ENCODE peak calls at places on chromosomes 16 and 17, in ten cellular contexts. R is prostate gland; E is brain microvascular endothelial cell; M is CD8-positive, alpha-beta T cell; I is Peyer's patch; B is esophagus squamous epithelium; D is thoracic aorta; S is heart right ventricle; C is psoas muscle; Z is hepatocyte. F is an unnamed sample.
A peak's percentile ranks its signal among the peaks of the same experiment; 100 is the strongest.

GRCh38 chr16:68985855-68986254 is 119.6 kb upstream of the HAS3 start:
- DNase-seq in Z (no peak), C (no peak), S (no peak), B (no peak), I (no peak), R (no peak), E (peak; percentile 50), M (no peak), D (no peak), F (no peak)

GRCh38 chr17:27810211-27810901 is 10.0 kb upstream of the NOS2 start:
- DNase-seq in Z (peak; percentile 23), M (no peak), C (no peak), I (no peak), D (no peak), E (no peak), R (no peak), S (no peak), B (no peak), F (no peak)

GRCh38 chr17:82480345-82480744 is 21.8 kb downstream of the NARF start:
- DNase-seq in M (no peak), R (no peak), C (no peak), D (no peak), Z (no peak), S (no peak), E (no peak), I (no peak), B (no peak), F (no peak)

GRCh38 chr17:67474081-67474661 is 97.1 kb downstream of the PITPNC1 start:
- DNase-seq in B (no peak), R (peak; percentile 5), Z (no peak), E (peak; percentile 33), I (no peak), S (peak; percentile 28), C (no peak), M (no peak), D (no peak), F (peak; percentile 72)

GRCh38 chr16:1926223-1926718 is 8.1 kb upstream of the HS3ST6 start:
- DNase-seq in B (no peak), E (no peak), I (no peak), Z (no peak), M (no peak), S (no peak), C (no peak), D (no peak), R (no peak), F (no peak)

GRCh38 chr16:84618428-84619102 is 687 bp upstream of the COTL1 start:
- DNase-seq in D (no peak), C (peak; percentile 42), M (no peak), R (no peak), B (no peak), E (peak; percentile 94), Z (peak; percentile 78), S (no peak), I (no peak), F (peak; percentile 78)

GRCh38 chr17:36742267-36743000 is 141.1 kb downstream of the MRM1 start:
- DNase-seq in Z (no peak), R (no peak), S (no peak), C (no peak), M (no peak), I (no peak), D (no peak), E (no peak), B (no peak), F (no peak)

GRCh38 chr17:19554393-19554792 is 20.7 kb downstream of the SLC47A1 start:
- DNase-seq in Z (peak; percentile 61), S (no peak), D (no peak), B (no peak), E (peak; percentile 40), C (no peak), R (no peak), M (no peak), I (no peak), F (no peak)

GRCh38 chr17:12637015-12637414 is 28.7 kb upstream of the MYOCD start:
- DNase-seq in B (no peak), E (peak; percentile 99), Z (peak; percentile 66), C (no peak), D (peak; percentile 52), M (no peak), I (no peak), R (no peak), S (no peak), F (peak; percentile 82)

GRCh38 chr16:48918520-48919258 is 308.7 kb upstream of the N4BP1 start:
- DNase-seq in S (no peak), I (no peak), E (no peak), B (no peak), R (no peak), C (no peak), D (no peak), M (no peak), Z (no peak), F (no peak)

GRCh38 chr17:75587718-75588545 is at the start of gene MYO15B:
- DNase-seq in B (no peak), I (peak; percentile 58), D (no peak), Z (peak; percentile 75), M (peak; percentile 54), R (no peak), C (peak; percentile 68), E (no peak), S (peak; percentile 76), F (no peak)

GRCh38 chr16:22642689-22643088 is 132.0 kb downstream of the NPIPB5 start:
- DNase-seq in D (no peak), C (no peak), M (no peak), S (no peak), Z (no peak), E (no peak), I (no peak), R (no peak), B (no peak), F (no peak)
- H3K27ac ChIP-seq in D (no peak overlapping the region), C (no peak overlapping the region), M (no peak overlapping the region), S (no peak overlapping the region), Z (no peak overlapping the region), E (no peak overlapping the region), I (no peak overlapping the region), R (no peak overlapping the region), B (no peak overlapping the region), F (no peak overlapping the region)

GRCh38 chr16:17474037-17474436 is 3.3 kb upstream of the XYLT1 start:
- DNase-seq in M (no peak), S (no peak), I (no peak), C (peak; percentile 17), D (no peak), Z (peak; percentile 43), R (no peak), B (no peak), E (no peak), F (no peak)

GRCh38 chr16:17476414-17477259 is 5.9 kb upstream of the XYLT1 start:
- DNase-seq in S (no peak), C (peak; percentile 18), B (no peak), M (no peak), I (peak; percentile 64), E (peak; percentile 27), D (no peak), R (peak; percentile 46), Z (peak; percentile 86), F (no peak)

GRCh38 chr16:17475104-17475503 is 4.3 kb upstream of the XYLT1 start:
- DNase-seq in M (no peak), Z (no peak), E (no peak), C (no peak), B (no peak), R (no peak), D (no peak), I (no peak), S (no peak), F (no peak)

GRCh38 chr16:17471745-17472075 is 950 bp upstream of the XYLT1 start:
- DNase-seq in D (no peak), E (no peak), B (no peak), S (no peak), R (no peak), I (no peak), M (no peak), C (no peak), Z (no peak), F (no peak)

DNA sequence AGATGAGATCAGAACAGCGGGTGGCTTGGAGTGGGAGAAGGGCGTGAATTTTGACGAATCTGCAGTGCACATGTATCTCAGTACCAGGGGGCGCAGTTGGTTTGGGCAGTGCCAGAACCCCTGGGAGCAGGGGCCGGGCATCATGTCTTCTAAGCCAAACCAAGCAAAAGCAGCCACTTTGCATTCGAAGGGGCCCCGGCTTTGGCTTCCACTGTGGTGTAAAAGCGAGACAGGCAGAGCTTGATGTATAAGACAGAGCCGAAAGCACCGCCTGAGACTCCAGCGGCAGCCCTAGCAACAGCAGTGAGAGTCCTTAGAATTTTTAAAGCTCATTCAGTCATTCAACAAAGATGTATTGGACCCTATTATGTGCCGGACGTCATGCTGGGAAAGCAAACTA is 3.8 kb upstream of the XYLT1 start:
- DNase-seq in S (no peak), M (no peak), I (peak; percentile 40), C (no peak), D (no peak), R (no peak), E (no peak), B (no peak), Z (no peak), F (no peak)
- TF ChIP-seq CTCF in S (no peak), M (no peak), I (no peak), C (no peak), D (no peak), R (no peak), E (no peak), B (no peak), Z (no peak), F (no peak)

GRCh38 chr17:35210741-35211140 is 16.5 kb upstream of the SLC35G3 start:
- DNase-seq in M (no peak), R (no peak), I (no peak), C (no peak), E (no peak), B (no peak), S (no peak), D (no peak), Z (no peak), F (no peak)

GRCh38 chr17:35213412-35213925 is 19.3 kb upstream of the SLC35G3 start:
- DNase-seq in R (no peak), I (no peak), B (no peak), M (no peak), Z (no peak), C (no peak), D (no peak), E (no peak), S (no peak), F (no peak)

GRCh38 chr17:35214631-35215273 is 20.6 kb upstream of the SLC35G3 start:
- DNase-seq in E (no peak), R (no peak), Z (no peak), C (no peak), M (peak; percentile 25), I (no peak), S (no peak), D (no peak), B (no peak), F (no peak)

GRCh38 chr17:35214192-35214591 is 20.0 kb upstream of the SLC35G3 start:
- DNase-seq in D (no peak), S (no peak), Z (no peak), B (no peak), R (no peak), C (no peak), E (no peak), I (peak; percentile 20), M (no peak), F (no peak)

GRCh38 chr17:35212668-35213067 is 18.5 kb upstream of the SLC35G3 start:
- DNase-seq in C (no peak), B (no peak), E (no peak), S (no peak), I (no peak), Z (no peak), R (no peak), M (no peak), D (no peak), F (no peak)
- H3K27ac ChIP-seq in C (no peak overlapping the region), B (no peak overlapping the region), E (no peak overlapping the region), S (peak overlapping the region; percentile 59), I (peak overlapping the region; percentile 52), Z (no peak overlapping the region), R (no peak overlapping the region), M (peak overlapping the region; percentile 77), D (no peak overlapping the region), F (no peak overlapping the region)

GRCh38 chr17:35088647-35088910 is 25.1 kb upstream of the RFFL start:
- DNase-seq in Z (no peak), B (no peak), C (no peak), D (no peak), S (no peak), I (no peak), E (no peak), M (no peak), R (peak; percentile 38), F (no peak)
- TF ChIP-seq CTCF in Z (no peak), B (no peak), C (no peak), D (no peak), S (no peak), I (no peak), E (no peak), M (no peak), R (no peak), F (no peak)